ENCODE peak calls at places on chromosomes 1 and 21, in eight cellular contexts. One of them, this sample, is unnamed.

GRCh38 chr1:87335175-87335992 is 6.7 kb downstream of the LMO4 start:
- DNase-seq in right lobe of liver: peak; percentile 81
- DNase-seq in heart left ventricle: peak; percentile 90
- DNase-seq in neuronal stem cell: no peak
- DNase-seq in breast epithelium: peak; percentile 33
- DNase-seq in prostate gland: peak; percentile 43
- DNase-seq in AG04450: no peak
- DNase-seq in uterus: peak; percentile 53
- DNase-seq in this sample: no peak

GRCh38 chr1:206505702-206506375 is 1.5 kb upstream of the RASSF5 start:
- DNase-seq in neuronal stem cell: no peak
- DNase-seq in AG04450: no peak
- DNase-seq in prostate gland: no peak
- DNase-seq in uterus: no peak
- DNase-seq in breast epithelium: no peak
- DNase-seq in right lobe of liver: no peak
- DNase-seq in heart left ventricle: no peak
- DNase-seq in this sample: no peak

GRCh38 chr1:225748479-225748878 is 29.1 kb upstream of the SRP9 start:
- DNase-seq in heart left ventricle: no peak
- DNase-seq in prostate gland: no peak
- DNase-seq in AG04450: no peak
- DNase-seq in breast epithelium: peak; percentile 74
- DNase-seq in uterus: no peak
- DNase-seq in right lobe of liver: no peak
- DNase-seq in neuronal stem cell: no peak
- DNase-seq in this sample: no peak

GRCh38 chr1:66725885-66726665 is 26.2 kb upstream of the DYNLT5 start:
- DNase-seq in heart left ventricle: no peak
- DNase-seq in uterus: peak; percentile 18
- DNase-seq in neuronal stem cell: peak; percentile 66
- DNase-seq in prostate gland: peak; percentile 37
- DNase-seq in AG04450: peak; percentile 41
- DNase-seq in breast epithelium: no peak
- DNase-seq in right lobe of liver: no peak
- DNase-seq in this sample: peak; percentile 73

GRCh38 chr1:116113615-116114014 is 2.4 kb downstream of the MAB21L3 start:
- DNase-seq in breast epithelium: no peak
- DNase-seq in prostate gland: no peak
- DNase-seq in neuronal stem cell: no peak
- DNase-seq in uterus: no peak
- DNase-seq in right lobe of liver: peak; percentile 68
- DNase-seq in heart left ventricle: no peak
- DNase-seq in AG04450: no peak
- DNase-seq in this sample: no peak

GRCh38 chr1:210464519-210465039 is 135.9 kb downstream of the HHAT start:
- DNase-seq in prostate gland: no peak
- DNase-seq in AG04450: no peak
- DNase-seq in uterus: peak; percentile 24
- DNase-seq in neuronal stem cell: no peak
- DNase-seq in right lobe of liver: no peak
- DNase-seq in heart left ventricle: no peak
- DNase-seq in breast epithelium: no peak
- DNase-seq in this sample: no peak

GRCh38 chr1:36739703-36740289 is 257.1 kb upstream of the CSF3R start:
- DNase-seq in breast epithelium: no peak
- DNase-seq in neuronal stem cell: no peak
- DNase-seq in prostate gland: no peak
- DNase-seq in AG04450: no peak
- DNase-seq in heart left ventricle: no peak
- DNase-seq in right lobe of liver: peak; percentile 26
- DNase-seq in uterus: no peak
- DNase-seq in this sample: no peak

GRCh38 chr1:198556969-198557368 is 16.5 kb upstream of the ATP6V1G3 start:
- DNase-seq in prostate gland: no peak
- DNase-seq in uterus: peak; percentile 15
- DNase-seq in breast epithelium: peak; percentile 28
- DNase-seq in heart left ventricle: peak; percentile 61
- DNase-seq in right lobe of liver: no peak
- DNase-seq in neuronal stem cell: no peak
- DNase-seq in AG04450: no peak
- DNase-seq in this sample: peak; percentile 93

GRCh38 chr1:185561629-185562028 is 172.6 kb upstream of the HMCN1 start:
- DNase-seq in breast epithelium: no peak
- DNase-seq in uterus: no peak
- DNase-seq in prostate gland: no peak
- DNase-seq in right lobe of liver: no peak
- DNase-seq in heart left ventricle: no peak
- DNase-seq in AG04450: no peak
- DNase-seq in neuronal stem cell: no peak
- DNase-seq in this sample: no peak

GRCh38 chr1:3668148-3668547 is 15.8 kb downstream of the TP73 start:
- DNase-seq in neuronal stem cell: no peak
- DNase-seq in breast epithelium: no peak
- DNase-seq in uterus: no peak
- DNase-seq in right lobe of liver: peak; percentile 40
- DNase-seq in heart left ventricle: no peak
- DNase-seq in prostate gland: no peak
- DNase-seq in AG04450: no peak
- DNase-seq in this sample: no peak

DNA sequence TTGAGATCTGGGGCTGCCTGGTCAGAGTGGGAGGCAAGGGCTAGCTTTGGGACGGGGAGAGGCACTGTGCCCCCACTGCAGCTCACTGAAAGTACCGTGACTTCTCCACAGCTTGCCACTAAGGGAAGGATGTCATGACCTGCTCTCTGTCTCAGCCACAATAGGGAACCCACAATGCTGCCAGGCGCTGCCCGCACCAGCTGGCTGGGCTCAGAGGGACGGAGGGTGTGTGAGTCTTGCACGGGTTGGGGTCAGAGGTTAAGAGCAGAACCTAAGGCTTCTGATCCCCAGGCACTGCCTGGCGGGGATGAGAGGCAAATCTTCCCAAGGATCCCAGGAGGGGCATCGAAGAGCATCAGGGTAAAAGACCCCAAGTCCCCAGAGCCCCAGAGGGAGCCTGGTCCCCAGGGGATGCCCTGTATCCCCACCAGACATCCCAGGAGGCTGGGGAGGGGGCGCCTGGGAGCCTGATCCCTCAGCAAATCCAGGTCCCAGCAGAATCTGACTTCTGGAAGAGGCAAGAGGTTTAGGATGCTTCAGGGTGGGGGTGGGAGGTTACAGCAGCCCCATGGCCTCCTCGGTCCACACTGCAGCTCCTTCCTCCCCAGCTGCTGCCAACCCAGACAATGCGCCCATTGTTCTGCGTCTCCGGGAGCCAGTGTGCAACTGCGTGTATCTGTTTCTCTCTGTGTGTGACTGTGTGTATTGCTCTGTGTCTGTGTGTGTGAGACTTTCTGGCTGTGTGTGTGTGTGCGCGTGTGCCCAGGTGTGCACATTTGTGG is 2.0 kb upstream of the MARCKSL1 start:
- DNase-seq in prostate gland: no peak
- DNase-seq in AG04450: no peak
- DNase-seq in breast epithelium: no peak
- DNase-seq in uterus: no peak
- DNase-seq in heart left ventricle: no peak
- DNase-seq in neuronal stem cell: no peak
- DNase-seq in right lobe of liver: no peak
- DNase-seq in this sample: no peak
- H3K27ac ChIP-seq in prostate gland: no peak overlapping the region
- H3K27ac ChIP-seq in AG04450: no peak overlapping the region
- H3K27ac ChIP-seq in breast epithelium: peak overlapping the region; percentile 89
- H3K27ac ChIP-seq in uterus: no peak overlapping the region
- H3K27ac ChIP-seq in heart left ventricle: peak overlapping the region; percentile 52
- H3K27ac ChIP-seq in neuronal stem cell: peak overlapping the region; percentile 35
- H3K27ac ChIP-seq in right lobe of liver: no peak overlapping the region
- H3K27ac ChIP-seq in this sample: no peak overlapping the region

GRCh38 chr21:25986928-25987327 is 183.6 kb downstream of the APP start:
- DNase-seq in heart left ventricle: no peak
- DNase-seq in breast epithelium: no peak
- DNase-seq in neuronal stem cell: no peak
- DNase-seq in prostate gland: no peak
- DNase-seq in AG04450: no peak
- DNase-seq in uterus: no peak
- DNase-seq in right lobe of liver: no peak
- DNase-seq in this sample: no peak

GRCh38 chr21:25980710-25981109 is 189.9 kb downstream of the APP start:
- DNase-seq in uterus: no peak
- DNase-seq in right lobe of liver: no peak
- DNase-seq in breast epithelium: no peak
- DNase-seq in prostate gland: no peak
- DNase-seq in neuronal stem cell: no peak
- DNase-seq in AG04450: no peak
- DNase-seq in heart left ventricle: no peak
- DNase-seq in this sample: no peak

GRCh38 chr21:25985990-25986389 is 184.6 kb downstream of the APP start:
- DNase-seq in uterus: no peak
- DNase-seq in right lobe of liver: no peak
- DNase-seq in heart left ventricle: no peak
- DNase-seq in prostate gland: no peak
- DNase-seq in neuronal stem cell: no peak
- DNase-seq in AG04450: no peak
- DNase-seq in breast epithelium: no peak
- DNase-seq in this sample: no peak

GRCh38 chr21:25984538-25984937 is 186.0 kb downstream of the APP start:
- DNase-seq in heart left ventricle: no peak
- DNase-seq in uterus: no peak
- DNase-seq in AG04450: no peak
- DNase-seq in breast epithelium: no peak
- DNase-seq in neuronal stem cell: no peak
- DNase-seq in right lobe of liver: no peak
- DNase-seq in prostate gland: no peak
- DNase-seq in this sample: no peak

GRCh38 chr21:25983745-25984144 is 186.8 kb downstream of the APP start:
- DNase-seq in AG04450: no peak
- DNase-seq in right lobe of liver: no peak
- DNase-seq in prostate gland: no peak
- DNase-seq in neuronal stem cell: no peak
- DNase-seq in uterus: no peak
- DNase-seq in breast epithelium: no peak
- DNase-seq in heart left ventricle: no peak
- DNase-seq in this sample: no peak
- H3K27ac ChIP-seq in AG04450: no peak overlapping the region
- H3K27ac ChIP-seq in right lobe of liver: no peak overlapping the region
- H3K27ac ChIP-seq in prostate gland: no peak overlapping the region
- H3K27ac ChIP-seq in neuronal stem cell: no peak overlapping the region
- H3K27ac ChIP-seq in uterus: no peak overlapping the region
- H3K27ac ChIP-seq in breast epithelium: no peak overlapping the region
- H3K27ac ChIP-seq in heart left ventricle: peak overlapping the region; percentile 39
- H3K27ac ChIP-seq in this sample: no peak overlapping the region

DNA sequence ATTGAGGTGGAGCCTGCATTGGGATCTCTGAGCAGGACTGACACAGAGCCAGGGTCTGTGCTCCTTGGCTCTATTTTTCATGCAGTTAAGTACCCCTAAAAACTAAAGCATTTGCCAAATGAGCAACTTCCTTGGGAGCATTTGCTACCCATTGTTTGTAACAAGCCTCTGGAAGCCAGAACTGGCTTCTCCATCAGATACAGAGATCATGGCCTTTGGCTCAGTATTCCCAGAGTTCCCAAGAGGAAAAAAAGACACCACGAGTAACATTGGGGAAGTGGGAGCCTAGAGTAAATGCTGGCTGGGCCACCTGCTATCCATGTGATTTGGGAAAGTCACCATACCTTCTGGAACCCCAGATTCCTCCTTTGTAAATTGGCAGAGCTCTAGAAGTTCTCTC is 44.8 kb downstream of the OPTC start:
- DNase-seq in heart left ventricle: no peak
- DNase-seq in breast epithelium: no peak
- DNase-seq in neuronal stem cell: no peak
- DNase-seq in right lobe of liver: no peak
- DNase-seq in prostate gland: no peak
- DNase-seq in uterus: no peak
- DNase-seq in AG04450: no peak
- DNase-seq in this sample: no peak
- H3K27ac ChIP-seq in heart left ventricle: no peak overlapping the region
- H3K27ac ChIP-seq in breast epithelium: no peak overlapping the region
- H3K27ac ChIP-seq in neuronal stem cell: no peak overlapping the region
- H3K27ac ChIP-seq in right lobe of liver: peak overlapping the region; percentile 100
- H3K27ac ChIP-seq in prostate gland: no peak overlapping the region
- H3K27ac ChIP-seq in uterus: peak overlapping the region; percentile 86
- H3K27ac ChIP-seq in AG04450: no peak overlapping the region
- H3K27ac ChIP-seq in this sample: no peak overlapping the region

GRCh38 chr1:91578320-91579109 is 77.9 kb downstream of the CDC7 start:
- DNase-seq in AG04450: no peak
- DNase-seq in right lobe of liver: no peak
- DNase-seq in uterus: no peak
- DNase-seq in heart left ventricle: no peak
- DNase-seq in breast epithelium: no peak
- DNase-seq in prostate gland: no peak
- DNase-seq in neuronal stem cell: no peak
- DNase-seq in this sample: no peak

GRCh38 chr1:91579658-91580228 is 79.1 kb downstream of the CDC7 start:
- DNase-seq in neuronal stem cell: no peak
- DNase-seq in heart left ventricle: no peak
- DNase-seq in uterus: no peak
- DNase-seq in right lobe of liver: no peak
- DNase-seq in breast epithelium: no peak
- DNase-seq in AG04450: no peak
- DNase-seq in prostate gland: no peak
- DNase-seq in this sample: no peak

GRCh38 chr1:91570105-91570448 is 69.4 kb downstream of the CDC7 start:
- DNase-seq in prostate gland: no peak
- DNase-seq in neuronal stem cell: no peak
- DNase-seq in breast epithelium: no peak
- DNase-seq in AG04450: no peak
- DNase-seq in uterus: no peak
- DNase-seq in heart left ventricle: no peak
- DNase-seq in right lobe of liver: no peak
- DNase-seq in this sample: no peak

GRCh38 chr1:91572044-91572443 is 71.4 kb downstream of the CDC7 start:
- DNase-seq in right lobe of liver: no peak
- DNase-seq in breast epithelium: no peak
- DNase-seq in neuronal stem cell: no peak
- DNase-seq in uterus: no peak
- DNase-seq in AG04450: no peak
- DNase-seq in prostate gland: no peak
- DNase-seq in heart left ventricle: no peak
- DNase-seq in this sample: no peak

DNA sequence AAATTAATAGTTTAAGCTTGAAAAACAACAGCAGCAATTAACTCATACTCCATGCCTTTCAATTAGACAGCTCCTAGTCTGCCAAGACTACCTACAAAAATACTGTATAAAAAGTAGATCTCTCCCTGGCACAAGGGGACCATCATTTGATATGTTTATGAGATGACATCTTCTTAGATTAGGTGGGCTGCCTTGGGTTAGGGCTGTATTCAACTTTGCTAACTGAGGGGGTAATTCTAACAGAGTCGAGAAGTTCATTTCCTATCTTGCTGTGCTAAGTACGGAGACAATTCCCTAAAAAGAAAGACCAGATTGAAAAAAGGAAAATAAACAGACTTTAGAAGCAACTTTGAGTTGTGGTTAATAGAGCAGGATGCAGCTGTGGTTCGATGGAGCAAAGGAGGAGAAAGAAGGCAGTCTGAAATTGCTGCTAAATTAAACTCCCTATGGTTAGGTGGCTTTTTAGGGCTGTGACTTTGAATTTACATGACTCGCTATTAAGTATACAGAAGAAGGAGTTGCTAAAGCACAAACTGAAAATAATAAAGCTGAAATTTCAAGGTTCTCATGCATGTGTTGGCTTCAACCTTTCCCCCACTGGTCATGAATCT is 75.4 kb downstream of the CDC7 start:
- DNase-seq in AG04450: no peak
- DNase-seq in breast epithelium: no peak
- DNase-seq in right lobe of liver: no peak
- DNase-seq in uterus: no peak
- DNase-seq in neuronal stem cell: no peak
- DNase-seq in prostate gland: no peak
- DNase-seq in heart left ventricle: no peak
- DNase-seq in this sample: no peak
- H3K27ac ChIP-seq in AG04450: no peak overlapping the region
- H3K27ac ChIP-seq in breast epithelium: no peak overlapping the region
- H3K27ac ChIP-seq in right lobe of liver: no peak overlapping the region
- H3K27ac ChIP-seq in uterus: peak overlapping the region; percentile 57
- H3K27ac ChIP-seq in neuronal stem cell: no peak overlapping the region
- H3K27ac ChIP-seq in prostate gland: no peak overlapping the region
- H3K27ac ChIP-seq in heart left ventricle: no peak overlapping the region
- H3K27ac ChIP-seq in this sample: no peak overlapping the region

This sample was measured in CD4-positive, CD25-positive, alpha-beta regulatory T cell.